ENCODE peak calls at places on chromosomes 1 and 21, in eight cellular contexts. One of them, this sample, is unnamed.

GRCh38 chr1:231420959-231421615 is 1.0 kb downstream of the EGLN1 start:
- DNase-seq in astrocyte of the spinal cord: peak
- DNase-seq in posterior vena cava: peak
- DNase-seq in activated CD4-positive, CD25-positive, alpha-beta regulatory T cell: peak
- DNase-seq in activated T-cell treated with anti-CD3 and anti-CD28 coated beads for 1 hour: peak
- DNase-seq in RCC 7860: peak
- DNase-seq in NCI-H1436: no peak
- DNase-seq in GM10248: peak
- DNase-seq in this sample: peak

GRCh38 chr1:204301171-204301957 is 58.4 kb downstream of the PLEKHA6 start:
- DNase-seq in astrocyte of the spinal cord: no peak
- DNase-seq in posterior vena cava: no peak
- DNase-seq in activated CD4-positive, CD25-positive, alpha-beta regulatory T cell: no peak
- DNase-seq in activated T-cell treated with anti-CD3 and anti-CD28 coated beads for 1 hour: no peak
- DNase-seq in RCC 7860: no peak
- DNase-seq in NCI-H1436: no peak
- DNase-seq in GM10248: no peak
- DNase-seq in this sample: no peak

GRCh38 chr1:30008998-30009657 is 714.3 kb downstream of the MATN1 start:
- DNase-seq in astrocyte of the spinal cord: no peak
- DNase-seq in posterior vena cava: no peak
- DNase-seq in activated CD4-positive, CD25-positive, alpha-beta regulatory T cell: no peak
- DNase-seq in activated T-cell treated with anti-CD3 and anti-CD28 coated beads for 1 hour: no peak
- DNase-seq in RCC 7860: no peak
- DNase-seq in NCI-H1436: no peak
- DNase-seq in GM10248: no peak
- DNase-seq in this sample: no peak

GRCh38 chr1:234712891-234713305 is 102.9 kb upstream of the IRF2BP2 start:
- DNase-seq in astrocyte of the spinal cord: no peak
- DNase-seq in posterior vena cava: no peak
- DNase-seq in activated CD4-positive, CD25-positive, alpha-beta regulatory T cell: no peak
- DNase-seq in activated T-cell treated with anti-CD3 and anti-CD28 coated beads for 1 hour: no peak
- DNase-seq in RCC 7860: no peak
- DNase-seq in NCI-H1436: no peak
- DNase-seq in GM10248: no peak
- DNase-seq in this sample: no peak

GRCh38 chr1:226589008-226589733 is 40.6 kb downstream of the STUM start:
- DNase-seq in astrocyte of the spinal cord: no peak
- DNase-seq in posterior vena cava: no peak
- DNase-seq in activated CD4-positive, CD25-positive, alpha-beta regulatory T cell: no peak
- DNase-seq in activated T-cell treated with anti-CD3 and anti-CD28 coated beads for 1 hour: no peak
- DNase-seq in RCC 7860: no peak
- DNase-seq in NCI-H1436: no peak
- DNase-seq in GM10248: no peak
- DNase-seq in this sample: no peak

GRCh38 chr21:43600642-43601397 is 58.5 kb downstream of the HSF2BP start:
- DNase-seq in astrocyte of the spinal cord: peak
- DNase-seq in posterior vena cava: no peak
- DNase-seq in activated CD4-positive, CD25-positive, alpha-beta regulatory T cell: no peak
- DNase-seq in activated T-cell treated with anti-CD3 and anti-CD28 coated beads for 1 hour: no peak
- DNase-seq in RCC 7860: peak
- DNase-seq in NCI-H1436: no peak
- DNase-seq in GM10248: no peak
- DNase-seq in this sample: no peak

GRCh38 chr21:33936221-33937038 is 20.8 kb upstream of the ATP5PO start:
- DNase-seq in astrocyte of the spinal cord: no peak
- DNase-seq in posterior vena cava: no peak
- DNase-seq in activated CD4-positive, CD25-positive, alpha-beta regulatory T cell: no peak
- DNase-seq in activated T-cell treated with anti-CD3 and anti-CD28 coated beads for 1 hour: no peak
- DNase-seq in RCC 7860: no peak
- DNase-seq in NCI-H1436: no peak
- DNase-seq in GM10248: no peak
- DNase-seq in this sample: no peak

GRCh38 chr1:32447469-32448185 is 17.2 kb upstream of the ZBTB8B start:
- DNase-seq in astrocyte of the spinal cord: peak
- DNase-seq in posterior vena cava: peak
- DNase-seq in activated CD4-positive, CD25-positive, alpha-beta regulatory T cell: no peak
- DNase-seq in activated T-cell treated with anti-CD3 and anti-CD28 coated beads for 1 hour: no peak
- DNase-seq in RCC 7860: no peak
- DNase-seq in NCI-H1436: no peak
- DNase-seq in GM10248: no peak
- DNase-seq in this sample: no peak

GRCh38 chr1:177948336-177948972 is 21.4 kb downstream of the SEC16B start:
- DNase-seq in astrocyte of the spinal cord: peak
- DNase-seq in posterior vena cava: no peak
- DNase-seq in activated CD4-positive, CD25-positive, alpha-beta regulatory T cell: no peak
- DNase-seq in activated T-cell treated with anti-CD3 and anti-CD28 coated beads for 1 hour: no peak
- DNase-seq in RCC 7860: peak
- DNase-seq in NCI-H1436: peak
- DNase-seq in GM10248: peak
- DNase-seq in this sample: peak